ENCODE peak calls at places on chromosomes 1 and 21, in eight cellular contexts. One of them, this sample, is unnamed.

GRCh38 chr21:33123396-33124120 is 53.6 kb downstream of the OLIG1 start:
- DNase-seq in RWPE1: no peak
- DNase-seq in GM23338: no peak
- DNase-seq in fibroblast of lung: no peak
- DNase-seq in prostate gland: no peak
- DNase-seq in suprapubic skin: no peak
- DNase-seq in cardiac fibroblast: no peak
- DNase-seq in HFF-Myc: no peak
- DNase-seq in this sample: no peak

GRCh38 chr1:209884249-209884648 is 53.8 kb upstream of the SYT14 start:
- DNase-seq in RWPE1: no peak
- DNase-seq in GM23338: no peak
- DNase-seq in prostate gland: no peak
- DNase-seq in suprapubic skin: no peak
- DNase-seq in HFF-Myc: no peak
- DNase-seq in cardiac fibroblast: peak; percentile 78
- DNase-seq in fibroblast of lung: peak; percentile 43
- DNase-seq in this sample: no peak

GRCh38 chr1:43510621-43511020 is 20.1 kb upstream of the PTPRF start:
- DNase-seq in cardiac fibroblast: no peak
- DNase-seq in fibroblast of lung: no peak
- DNase-seq in RWPE1: no peak
- DNase-seq in prostate gland: no peak
- DNase-seq in HFF-Myc: no peak
- DNase-seq in GM23338: no peak
- DNase-seq in suprapubic skin: peak; percentile 60
- DNase-seq in this sample: no peak

GRCh38 chr21:39481886-39482285 is 30.1 kb downstream of the SH3BGR start:
- DNase-seq in HFF-Myc: no peak
- DNase-seq in GM23338: no peak
- DNase-seq in fibroblast of lung: no peak
- DNase-seq in RWPE1: no peak
- DNase-seq in prostate gland: no peak
- DNase-seq in suprapubic skin: no peak
- DNase-seq in cardiac fibroblast: no peak
- DNase-seq in this sample: no peak

GRCh38 chr21:38956791-38957571 is 151.3 kb downstream of the ETS2 start:
- DNase-seq in suprapubic skin: no peak
- DNase-seq in prostate gland: no peak
- DNase-seq in fibroblast of lung: no peak
- DNase-seq in cardiac fibroblast: no peak
- DNase-seq in RWPE1: no peak
- DNase-seq in HFF-Myc: no peak
- DNase-seq in GM23338: no peak
- DNase-seq in this sample: peak; percentile 70

GRCh38 chr1:59498640-59499039 is 201.7 kb downstream of the FGGY start:
- DNase-seq in prostate gland: no peak
- DNase-seq in RWPE1: no peak
- DNase-seq in GM23338: no peak
- DNase-seq in cardiac fibroblast: peak; percentile 71
- DNase-seq in suprapubic skin: no peak
- DNase-seq in HFF-Myc: no peak
- DNase-seq in fibroblast of lung: peak; percentile 17
- DNase-seq in this sample: no peak

GRCh38 chr1:69524010-69524409 is 43.7 kb upstream of the LRRC7 start:
- DNase-seq in prostate gland: no peak
- DNase-seq in suprapubic skin: no peak
- DNase-seq in RWPE1: no peak
- DNase-seq in HFF-Myc: no peak
- DNase-seq in cardiac fibroblast: peak; percentile 24
- DNase-seq in GM23338: no peak
- DNase-seq in fibroblast of lung: peak; percentile 31
- DNase-seq in this sample: no peak

GRCh38 chr21:26842976-26843911 is 2.0 kb downstream of the ADAMTS1 start:
- DNase-seq in GM23338: peak; percentile 83
- DNase-seq in cardiac fibroblast: peak; percentile 98
- DNase-seq in RWPE1: peak; percentile 92
- DNase-seq in prostate gland: peak; percentile 85
- DNase-seq in suprapubic skin: peak; percentile 91
- DNase-seq in HFF-Myc: peak; percentile 87
- DNase-seq in fibroblast of lung: peak; percentile 97
- DNase-seq in this sample: peak; percentile 95

GRCh38 chr1:52637946-52638345 is 5.0 kb downstream of the SHISAL2A start:
- DNase-seq in fibroblast of lung: no peak
- DNase-seq in prostate gland: no peak
- DNase-seq in suprapubic skin: peak; percentile 1
- DNase-seq in GM23338: no peak
- DNase-seq in cardiac fibroblast: no peak
- DNase-seq in RWPE1: no peak
- DNase-seq in HFF-Myc: no peak
- DNase-seq in this sample: no peak

GRCh38 chr1:239676522-239677273 is 290.3 kb downstream of the CHRM3 start:
- DNase-seq in HFF-Myc: no peak
- DNase-seq in cardiac fibroblast: no peak
- DNase-seq in GM23338: peak; percentile 25
- DNase-seq in fibroblast of lung: no peak
- DNase-seq in RWPE1: no peak
- DNase-seq in prostate gland: no peak
- DNase-seq in suprapubic skin: no peak
- DNase-seq in this sample: no peak

GRCh38 chr1:225897595-225898514 is 8.9 kb upstream of the LEFTY1 start:
- DNase-seq in suprapubic skin: no peak
- DNase-seq in RWPE1: no peak
- DNase-seq in prostate gland: no peak
- DNase-seq in HFF-Myc: no peak
- DNase-seq in fibroblast of lung: no peak
- DNase-seq in cardiac fibroblast: no peak
- DNase-seq in GM23338: no peak
- DNase-seq in this sample: no peak

GRCh38 chr1:199020904-199021303 is 382.1 kb downstream of the PTPRC start:
- DNase-seq in cardiac fibroblast: no peak
- DNase-seq in suprapubic skin: no peak
- DNase-seq in fibroblast of lung: no peak
- DNase-seq in RWPE1: no peak
- DNase-seq in HFF-Myc: no peak
- DNase-seq in GM23338: no peak
- DNase-seq in prostate gland: no peak
- DNase-seq in this sample: no peak

GRCh38 chr1:226645279-226645976 is 93.7 kb downstream of the ITPKB start:
- DNase-seq in fibroblast of lung: no peak
- DNase-seq in HFF-Myc: no peak
- DNase-seq in cardiac fibroblast: no peak
- DNase-seq in suprapubic skin: no peak
- DNase-seq in prostate gland: no peak
- DNase-seq in GM23338: no peak
- DNase-seq in RWPE1: no peak
- DNase-seq in this sample: no peak

GRCh38 chr1:55321947-55322346 is 106.8 kb upstream of the USP24 start:
- DNase-seq in GM23338: no peak
- DNase-seq in prostate gland: no peak
- DNase-seq in cardiac fibroblast: peak; percentile 49
- DNase-seq in RWPE1: no peak
- DNase-seq in fibroblast of lung: peak; percentile 83
- DNase-seq in suprapubic skin: no peak
- DNase-seq in HFF-Myc: no peak
- DNase-seq in this sample: peak; percentile 48

GRCh38 chr1:174689524-174689923 is 241.8 kb downstream of the GPR52 start:
- DNase-seq in fibroblast of lung: no peak
- DNase-seq in prostate gland: no peak
- DNase-seq in cardiac fibroblast: no peak
- DNase-seq in GM23338: no peak
- DNase-seq in RWPE1: no peak
- DNase-seq in suprapubic skin: no peak
- DNase-seq in HFF-Myc: no peak
- DNase-seq in this sample: no peak

GRCh38 chr1:214449371-214449770 is 102.0 kb downstream of the PTPN14 start:
- DNase-seq in prostate gland: no peak
- DNase-seq in cardiac fibroblast: no peak
- DNase-seq in GM23338: no peak
- DNase-seq in RWPE1: no peak
- DNase-seq in fibroblast of lung: no peak
- DNase-seq in HFF-Myc: no peak
- DNase-seq in suprapubic skin: no peak
- DNase-seq in this sample: no peak

GRCh38 chr1:39332291-39332690 is 127.8 kb downstream of the MACF1 start:
- DNase-seq in cardiac fibroblast: peak; percentile 25
- DNase-seq in RWPE1: no peak
- DNase-seq in GM23338: no peak
- DNase-seq in fibroblast of lung: peak; percentile 4
- DNase-seq in suprapubic skin: no peak
- DNase-seq in HFF-Myc: no peak
- DNase-seq in prostate gland: no peak
- DNase-seq in this sample: peak; percentile 14

GRCh38 chr1:185155600-185156320 is 993 bp downstream of the TRMT1L start:
- DNase-seq in suprapubic skin: no peak
- DNase-seq in cardiac fibroblast: peak; percentile 58
- DNase-seq in GM23338: no peak
- DNase-seq in RWPE1: no peak
- DNase-seq in prostate gland: no peak
- DNase-seq in fibroblast of lung: peak; percentile 49
- DNase-seq in HFF-Myc: no peak
- DNase-seq in this sample: peak; percentile 39

GRCh38 chr1:43563779-43564616 is 33.3 kb downstream of the PTPRF start:
- DNase-seq in fibroblast of lung: peak; percentile 36
- DNase-seq in suprapubic skin: no peak
- DNase-seq in cardiac fibroblast: no peak
- DNase-seq in prostate gland: peak; percentile 82
- DNase-seq in GM23338: peak; percentile 31
- DNase-seq in HFF-Myc: no peak
- DNase-seq in RWPE1: no peak
- DNase-seq in this sample: no peak

GRCh38 chr21:26194811-26195251 is 24.3 kb upstream of the APP start:
- DNase-seq in RWPE1: no peak
- DNase-seq in suprapubic skin: no peak
- DNase-seq in cardiac fibroblast: peak; percentile 9
- DNase-seq in GM23338: no peak
- DNase-seq in prostate gland: no peak
- DNase-seq in HFF-Myc: no peak
- DNase-seq in fibroblast of lung: peak; percentile 28
- DNase-seq in this sample: peak; percentile 38

GRCh38 chr1:181513786-181514297 is 30.5 kb downstream of the CACNA1E start:
- DNase-seq in fibroblast of lung: no peak
- DNase-seq in RWPE1: no peak
- DNase-seq in cardiac fibroblast: no peak
- DNase-seq in HFF-Myc: no peak
- DNase-seq in GM23338: no peak
- DNase-seq in suprapubic skin: no peak
- DNase-seq in prostate gland: no peak
- DNase-seq in this sample: no peak

GRCh38 chr1:233240839-233241682 is 54.5 kb downstream of the PCNX2 start:
- DNase-seq in GM23338: peak; percentile 53
- DNase-seq in suprapubic skin: peak; percentile 84
- DNase-seq in cardiac fibroblast: peak; percentile 62
- DNase-seq in prostate gland: peak; percentile 34
- DNase-seq in RWPE1: peak; percentile 21
- DNase-seq in HFF-Myc: no peak
- DNase-seq in fibroblast of lung: peak; percentile 64
- DNase-seq in this sample: peak; percentile 64

GRCh38 chr1:174262747-174263241 is 103.5 kb downstream of the RABGAP1L start:
- DNase-seq in HFF-Myc: peak; percentile 41
- DNase-seq in prostate gland: peak; percentile 7
- DNase-seq in RWPE1: peak; percentile 56
- DNase-seq in cardiac fibroblast: peak; percentile 74
- DNase-seq in GM23338: peak; percentile 73
- DNase-seq in suprapubic skin: no peak
- DNase-seq in fibroblast of lung: peak; percentile 77
- DNase-seq in this sample: peak; percentile 64

DNA sequence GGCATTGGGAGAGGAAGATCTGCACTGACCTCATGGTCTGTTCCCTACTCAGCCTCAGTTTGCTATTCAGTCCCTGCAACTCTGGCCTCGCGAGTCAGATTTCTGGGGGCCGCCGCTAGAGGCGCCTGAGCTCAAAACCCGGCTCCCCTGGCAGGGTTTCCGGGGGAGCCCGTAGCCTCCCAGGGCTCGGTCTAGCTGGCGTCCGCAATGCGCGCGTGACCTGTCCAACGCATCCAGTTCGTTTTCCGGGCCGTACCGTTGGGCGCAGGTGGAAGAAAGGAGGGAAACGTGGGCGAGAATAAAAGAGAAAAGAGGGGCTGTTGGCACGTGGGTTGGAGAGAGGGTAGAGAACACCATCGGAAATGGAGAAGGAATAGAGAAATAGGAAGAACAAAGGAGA is at the start of gene ADAM30:
- DNase-seq in RWPE1: no peak
- DNase-seq in HFF-Myc: no peak
- DNase-seq in suprapubic skin: no peak
- DNase-seq in fibroblast of lung: no peak
- DNase-seq in GM23338: peak; percentile 64
- DNase-seq in prostate gland: no peak
- DNase-seq in cardiac fibroblast: no peak
- DNase-seq in this sample: no peak
- TF ChIP-seq CTCF in RWPE1: no peak
- TF ChIP-seq CTCF in HFF-Myc: peak; percentile 25
- TF ChIP-seq CTCF in suprapubic skin: no peak
- TF ChIP-seq CTCF in fibroblast of lung: no peak
- TF ChIP-seq CTCF in GM23338: peak; percentile 58
- TF ChIP-seq CTCF in prostate gland: no peak
- TF ChIP-seq CTCF in cardiac fibroblast: peak; percentile 36
- TF ChIP-seq CTCF in this sample: peak; percentile 23

GRCh38 chr1:177783052-177783451 is 186.8 kb downstream of the SEC16B start:
- DNase-seq in HFF-Myc: no peak
- DNase-seq in GM23338: peak; percentile 41
- DNase-seq in prostate gland: no peak
- DNase-seq in RWPE1: no peak
- DNase-seq in fibroblast of lung: no peak
- DNase-seq in cardiac fibroblast: no peak
- DNase-seq in suprapubic skin: no peak
- DNase-seq in this sample: no peak
- TF ChIP-seq CTCF in HFF-Myc: no peak
- TF ChIP-seq CTCF in GM23338: peak; percentile 46
- TF ChIP-seq CTCF in prostate gland: no peak
- TF ChIP-seq CTCF in RWPE1: no peak
- TF ChIP-seq CTCF in fibroblast of lung: no peak
- TF ChIP-seq CTCF in cardiac fibroblast: no peak
- TF ChIP-seq CTCF in suprapubic skin: no peak
- TF ChIP-seq CTCF in this sample: no peak

GRCh38 chr1:179034720-179035119 is 9.0 kb downstream of the FAM20B start:
- DNase-seq in RWPE1: no peak
- DNase-seq in GM23338: no peak
- DNase-seq in cardiac fibroblast: peak; percentile 61
- DNase-seq in suprapubic skin: no peak
- DNase-seq in fibroblast of lung: peak; percentile 69
- DNase-seq in prostate gland: no peak
- DNase-seq in HFF-Myc: no peak
- DNase-seq in this sample: peak; percentile 69
- TF ChIP-seq CTCF in RWPE1: no peak
- TF ChIP-seq CTCF in GM23338: no peak
- TF ChIP-seq CTCF in cardiac fibroblast: no peak
- TF ChIP-seq CTCF in suprapubic skin: no peak
- TF ChIP-seq CTCF in fibroblast of lung: no peak
- TF ChIP-seq CTCF in prostate gland: no peak
- TF ChIP-seq CTCF in HFF-Myc: no peak
- TF ChIP-seq CTCF in this sample: no peak

GRCh38 chr1:163069142-163069541 is at the start of gene RGS4:
- DNase-seq in HFF-Myc: peak; percentile 93
- DNase-seq in GM23338: peak; percentile 95
- DNase-seq in prostate gland: peak; percentile 27
- DNase-seq in RWPE1: peak; percentile 22
- DNase-seq in fibroblast of lung: peak; percentile 97
- DNase-seq in suprapubic skin: no peak
- DNase-seq in cardiac fibroblast: peak; percentile 99
- DNase-seq in this sample: peak; percentile 89
- TF ChIP-seq CTCF in HFF-Myc: peak; percentile 64
- TF ChIP-seq CTCF in GM23338: peak; percentile 50
- TF ChIP-seq CTCF in prostate gland: no peak
- TF ChIP-seq CTCF in RWPE1: no peak
- TF ChIP-seq CTCF in fibroblast of lung: peak; percentile 68
- TF ChIP-seq CTCF in suprapubic skin: no peak
- TF ChIP-seq CTCF in cardiac fibroblast: peak; percentile 71
- TF ChIP-seq CTCF in this sample: peak; percentile 54

GRCh38 chr1:25797939-25798338 is 2.1 kb upstream of the SELENON start:
- DNase-seq in cardiac fibroblast: peak; percentile 42
- DNase-seq in HFF-Myc: no peak
- DNase-seq in GM23338: peak; percentile 83
- DNase-seq in suprapubic skin: no peak
- DNase-seq in prostate gland: no peak
- DNase-seq in RWPE1: no peak
- DNase-seq in fibroblast of lung: no peak
- DNase-seq in this sample: no peak
- TF ChIP-seq CTCF in cardiac fibroblast: peak; percentile 54
- TF ChIP-seq CTCF in HFF-Myc: peak; percentile 51
- TF ChIP-seq CTCF in GM23338: peak; percentile 64
- TF ChIP-seq CTCF in suprapubic skin: no peak
- TF ChIP-seq CTCF in prostate gland: no peak
- TF ChIP-seq CTCF in RWPE1: no peak
- TF ChIP-seq CTCF in fibroblast of lung: peak; percentile 37
- TF ChIP-seq CTCF in this sample: peak; percentile 45

This sample was measured in fibroblast of villous mesenchyme.